ENCODE peak calls at places on chromosomes 12 and 14, in nine cellular contexts. T is ureter; W is NCI-H2029 treated with DMSO at 0.1 percent for 48 hours; L is AG20443; F is NCI-H2171; Z is activated naive CD4-positive, alpha-beta T cell treated with anti-CD3 and anti-CD28 coated beads for 36 hours; U is NCI-H1092; E is NCI-H1417; Y is activated T-helper 1 cell treated with Interleukin-2 at 50 U/mL for 16 hours. V is an unnamed sample.

GRCh38 chr12:132049442-132049841 is 94.7 kb downstream of the DDX51 start:
- DNase-seq in T (no peak), W (no peak), L (no peak), F (no peak), Z (no peak), U (no peak), E (no peak), Y (no peak), V (no peak)

GRCh38 chr12:26823391-26823790 is 9.6 kb downstream of the ITPR2 start:
- DNase-seq in T (no peak), W (no peak), L (peak; percentile 17), F (no peak), Z (no peak), U (no peak), E (no peak), Y (no peak), V (peak; percentile 35)

GRCh38 chr12:64860446-64860998 is 36.1 kb downstream of the TBC1D30 start:
- DNase-seq in T (no peak), W (no peak), L (no peak), F (no peak), Z (no peak), U (no peak), E (no peak), Y (no peak), V (no peak)

GRCh38 chr14:69260979-69261605 is 1.1 kb downstream of the GALNT16 start:
- DNase-seq in T (no peak), W (no peak), L (peak; percentile 64), F (no peak), Z (peak; percentile 60), U (no peak), E (peak; percentile 66), Y (no peak), V (no peak)

GRCh38 chr12:122560138-122560537 is 33.1 kb downstream of the KNTC1 start:
- DNase-seq in T (no peak), W (no peak), L (no peak), F (no peak), Z (no peak), U (no peak), E (no peak), Y (no peak), V (no peak)

GRCh38 chr12:30134229-30134628 is 350.5 kb upstream of the TMTC1 start:
- DNase-seq in T (no peak), W (no peak), L (no peak), F (no peak), Z (no peak), U (no peak), E (no peak), Y (no peak), V (no peak)

GRCh38 chr12:111455448-111456320 is 50.0 kb downstream of the SH2B3 start:
- DNase-seq in T (peak; percentile 25), W (no peak), L (peak; percentile 56), F (no peak), Z (no peak), U (no peak), E (no peak), Y (no peak), V (peak; percentile 24)

GRCh38 chr12:15931590-15932053 is 20.5 kb downstream of the DERA start:
- DNase-seq in T (no peak), W (no peak), L (no peak), F (peak; percentile 27), Z (no peak), U (no peak), E (peak; percentile 16), Y (no peak), V (no peak)

GRCh38 chr14:86091811-86092210 is 561.9 kb downstream of the FLRT2 start:
- DNase-seq in T (no peak), W (no peak), L (no peak), F (no peak), Z (no peak), U (no peak), E (no peak), Y (no peak), V (no peak)